ENCODE peak calls at places on chromosome 14, in ten cellular contexts. One of them, this sample, is unnamed.

GRCh38 chr14:21026988-21027315 is 2.1 kb upstream of the NDRG2 start:
- DNase-seq in WTC11: no peak
- DNase-seq in endothelial cell of umbilical vein: no peak
- DNase-seq in WERI-Rb-1: no peak
- DNase-seq in A673: no peak
- DNase-seq in fibroblast of pulmonary artery: no peak
- DNase-seq in Calu3: no peak
- DNase-seq in fibroblast of lung: no peak
- DNase-seq in type B pancreatic cell: no peak
- DNase-seq in D721Med: no peak
- DNase-seq in this sample: no peak

GRCh38 chr14:92108345-92109254 is 2.2 kb upstream of the ATXN3 start:
- DNase-seq in D721Med: no peak
- DNase-seq in fibroblast of pulmonary artery: no peak
- DNase-seq in WTC11: peak
- DNase-seq in endothelial cell of umbilical vein: no peak
- DNase-seq in fibroblast of lung: no peak
- DNase-seq in WERI-Rb-1: no peak
- DNase-seq in type B pancreatic cell: no peak
- DNase-seq in Calu3: no peak
- DNase-seq in A673: peak
- DNase-seq in this sample: no peak

GRCh38 chr14:64680013-64680674 is 24.1 kb upstream of the PLEKHG3 start:
- DNase-seq in Calu3: no peak
- DNase-seq in type B pancreatic cell: no peak
- DNase-seq in WERI-Rb-1: no peak
- DNase-seq in fibroblast of pulmonary artery: no peak
- DNase-seq in D721Med: no peak
- DNase-seq in fibroblast of lung: peak
- DNase-seq in endothelial cell of umbilical vein: no peak
- DNase-seq in WTC11: no peak
- DNase-seq in A673: no peak
- DNase-seq in this sample: no peak

GRCh38 chr14:77965919-77966435 is 166.1 kb downstream of the ADCK1 start:
- DNase-seq in A673: no peak
- DNase-seq in fibroblast of lung: peak
- DNase-seq in endothelial cell of umbilical vein: peak
- DNase-seq in WERI-Rb-1: no peak
- DNase-seq in fibroblast of pulmonary artery: peak
- DNase-seq in D721Med: no peak
- DNase-seq in Calu3: peak
- DNase-seq in WTC11: peak
- DNase-seq in type B pancreatic cell: no peak
- DNase-seq in this sample: peak

GRCh38 chr14:64760146-64760755 is 56.0 kb downstream of the PLEKHG3 start:
- DNase-seq in WERI-Rb-1: peak
- DNase-seq in WTC11: peak
- DNase-seq in Calu3: peak
- DNase-seq in fibroblast of pulmonary artery: peak
- DNase-seq in type B pancreatic cell: no peak
- DNase-seq in fibroblast of lung: peak
- DNase-seq in A673: peak
- DNase-seq in D721Med: peak
- DNase-seq in endothelial cell of umbilical vein: peak
- DNase-seq in this sample: peak

GRCh38 chr14:61559641-61560201 is 135.6 kb upstream of the HIF1A start:
- DNase-seq in type B pancreatic cell: no peak
- DNase-seq in A673: no peak
- DNase-seq in D721Med: no peak
- DNase-seq in WTC11: no peak
- DNase-seq in WERI-Rb-1: no peak
- DNase-seq in fibroblast of pulmonary artery: no peak
- DNase-seq in endothelial cell of umbilical vein: no peak
- DNase-seq in fibroblast of lung: no peak
- DNase-seq in Calu3: peak
- DNase-seq in this sample: no peak

GRCh38 chr14:64388533-64389243 is 535 bp downstream of the MTHFD1 start:
- DNase-seq in WERI-Rb-1: no peak
- DNase-seq in WTC11: peak
- DNase-seq in D721Med: no peak
- DNase-seq in A673: peak
- DNase-seq in type B pancreatic cell: no peak
- DNase-seq in endothelial cell of umbilical vein: no peak
- DNase-seq in Calu3: peak
- DNase-seq in fibroblast of pulmonary artery: peak
- DNase-seq in fibroblast of lung: peak
- DNase-seq in this sample: no peak

GRCh38 chr14:54572316-54572715 is 5.4 kb downstream of the SAMD4A start:
- DNase-seq in type B pancreatic cell: no peak
- DNase-seq in Calu3: peak
- DNase-seq in WTC11: peak
- DNase-seq in D721Med: no peak
- DNase-seq in fibroblast of lung: no peak
- DNase-seq in fibroblast of pulmonary artery: peak
- DNase-seq in endothelial cell of umbilical vein: peak
- DNase-seq in WERI-Rb-1: peak
- DNase-seq in A673: peak
- DNase-seq in this sample: peak

GRCh38 chr14:95409472-95410307 is 90.0 kb upstream of the CLMN start:
- DNase-seq in endothelial cell of umbilical vein: no peak
- DNase-seq in type B pancreatic cell: no peak
- DNase-seq in WERI-Rb-1: no peak
- DNase-seq in WTC11: no peak
- DNase-seq in D721Med: no peak
- DNase-seq in fibroblast of pulmonary artery: no peak
- DNase-seq in fibroblast of lung: no peak
- DNase-seq in A673: no peak
- DNase-seq in Calu3: no peak
- DNase-seq in this sample: no peak

GRCh38 chr14:24369907-24370687 is 2.1 kb downstream of the NFATC4 start:
- DNase-seq in A673: no peak
- DNase-seq in WTC11: no peak
- DNase-seq in WERI-Rb-1: no peak
- DNase-seq in fibroblast of pulmonary artery: no peak
- DNase-seq in endothelial cell of umbilical vein: no peak
- DNase-seq in D721Med: no peak
- DNase-seq in type B pancreatic cell: no peak
- DNase-seq in fibroblast of lung: no peak
- DNase-seq in Calu3: no peak
- DNase-seq in this sample: no peak

GRCh38 chr14:24369463-24369862 is 1.5 kb downstream of the NFATC4 start:
- DNase-seq in endothelial cell of umbilical vein: no peak
- DNase-seq in D721Med: no peak
- DNase-seq in Calu3: no peak
- DNase-seq in WERI-Rb-1: no peak
- DNase-seq in fibroblast of lung: no peak
- DNase-seq in WTC11: peak
- DNase-seq in A673: no peak
- DNase-seq in fibroblast of pulmonary artery: no peak
- DNase-seq in type B pancreatic cell: no peak
- DNase-seq in this sample: no peak

GRCh38 chr14:24367506-24368214 is at the start of gene NFATC4:
- DNase-seq in type B pancreatic cell: peak
- DNase-seq in fibroblast of pulmonary artery: peak
- DNase-seq in Calu3: peak
- DNase-seq in WERI-Rb-1: peak
- DNase-seq in fibroblast of lung: peak
- DNase-seq in WTC11: peak
- DNase-seq in endothelial cell of umbilical vein: peak
- DNase-seq in D721Med: peak
- DNase-seq in A673: peak
- DNase-seq in this sample: peak

GRCh38 chr14:24368215-24368561 is 204 bp downstream of the NFATC4 start:
- DNase-seq in D721Med: no peak
- DNase-seq in Calu3: no peak
- DNase-seq in fibroblast of lung: no peak
- DNase-seq in fibroblast of pulmonary artery: no peak
- DNase-seq in WERI-Rb-1: no peak
- DNase-seq in A673: no peak
- DNase-seq in type B pancreatic cell: peak
- DNase-seq in endothelial cell of umbilical vein: peak
- DNase-seq in WTC11: no peak
- DNase-seq in this sample: peak

GRCh38 chr14:24368562-24369252 is 723 bp downstream of the NFATC4 start:
- DNase-seq in D721Med: peak
- DNase-seq in Calu3: no peak
- DNase-seq in fibroblast of pulmonary artery: peak
- DNase-seq in fibroblast of lung: peak
- DNase-seq in endothelial cell of umbilical vein: peak
- DNase-seq in WERI-Rb-1: peak
- DNase-seq in type B pancreatic cell: peak
- DNase-seq in WTC11: peak
- DNase-seq in A673: peak
- DNase-seq in this sample: peak
- TF ChIP-seq CTCF in D721Med: no peak
- TF ChIP-seq CTCF in Calu3: no peak
- TF ChIP-seq CTCF in fibroblast of pulmonary artery: no peak
- TF ChIP-seq CTCF in fibroblast of lung: no peak
- TF ChIP-seq CTCF in endothelial cell of umbilical vein: no peak
- TF ChIP-seq CTCF in WERI-Rb-1: peak
- TF ChIP-seq CTCF in type B pancreatic cell: peak
- TF ChIP-seq CTCF in WTC11: no peak
- TF ChIP-seq CTCF in A673: no peak
- TF ChIP-seq CTCF in this sample: no peak

GRCh38 chr14:70317969-70318634 is 41.4 kb downstream of the COX16 start:
- DNase-seq in fibroblast of pulmonary artery: peak
- DNase-seq in fibroblast of lung: peak
- DNase-seq in endothelial cell of umbilical vein: peak
- DNase-seq in A673: peak
- DNase-seq in type B pancreatic cell: no peak
- DNase-seq in Calu3: peak
- DNase-seq in WTC11: peak
- DNase-seq in WERI-Rb-1: peak
- DNase-seq in D721Med: no peak
- DNase-seq in this sample: peak
- TF ChIP-seq CTCF in fibroblast of pulmonary artery: peak
- TF ChIP-seq CTCF in fibroblast of lung: peak
- TF ChIP-seq CTCF in endothelial cell of umbilical vein: peak
- TF ChIP-seq CTCF in A673: peak
- TF ChIP-seq CTCF in type B pancreatic cell: peak
- TF ChIP-seq CTCF in Calu3: peak
- TF ChIP-seq CTCF in WTC11: peak
- TF ChIP-seq CTCF in WERI-Rb-1: peak
- TF ChIP-seq CTCF in D721Med: peak
- TF ChIP-seq CTCF in this sample: no peak

DNA sequence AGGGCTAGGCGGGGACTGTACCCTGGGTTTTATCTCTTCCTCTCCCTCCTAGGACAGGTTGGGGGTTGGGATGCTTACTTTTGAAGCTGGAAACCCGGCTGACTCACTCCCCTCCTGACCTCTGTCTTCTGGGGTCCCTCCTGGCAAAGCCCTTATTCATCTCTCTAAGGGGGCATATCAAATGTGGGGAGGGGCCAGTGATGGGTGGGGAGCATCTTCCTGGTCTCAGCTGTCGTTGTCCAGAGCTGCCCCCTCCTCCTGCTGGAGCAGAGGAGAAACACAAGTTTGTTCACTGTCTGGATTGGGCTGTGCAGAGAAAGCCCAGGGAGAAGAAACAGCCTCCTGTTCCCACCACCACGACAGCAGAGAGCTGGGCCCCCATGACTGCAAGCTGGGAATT is 85.8 kb downstream of the TNFAIP2 start:
- DNase-seq in endothelial cell of umbilical vein: no peak
- DNase-seq in A673: no peak
- DNase-seq in fibroblast of lung: no peak
- DNase-seq in Calu3: peak
- DNase-seq in WERI-Rb-1: no peak
- DNase-seq in D721Med: no peak
- DNase-seq in fibroblast of pulmonary artery: no peak
- DNase-seq in type B pancreatic cell: no peak
- DNase-seq in WTC11: no peak
- DNase-seq in this sample: no peak
- TF ChIP-seq CTCF in endothelial cell of umbilical vein: no peak
- TF ChIP-seq CTCF in A673: no peak
- TF ChIP-seq CTCF in fibroblast of lung: peak
- TF ChIP-seq CTCF in Calu3: no peak
- TF ChIP-seq CTCF in WERI-Rb-1: peak
- TF ChIP-seq CTCF in D721Med: no peak
- TF ChIP-seq CTCF in fibroblast of pulmonary artery: peak
- TF ChIP-seq CTCF in type B pancreatic cell: peak
- TF ChIP-seq CTCF in WTC11: no peak
- TF ChIP-seq CTCF in this sample: no peak

GRCh38 chr14:87934185-87934584 is 58.8 kb downstream of the GALC start:
- DNase-seq in Calu3: no peak
- DNase-seq in WTC11: no peak
- DNase-seq in WERI-Rb-1: peak
- DNase-seq in type B pancreatic cell: no peak
- DNase-seq in D721Med: no peak
- DNase-seq in endothelial cell of umbilical vein: no peak
- DNase-seq in fibroblast of pulmonary artery: peak
- DNase-seq in A673: peak
- DNase-seq in fibroblast of lung: peak
- DNase-seq in this sample: no peak
- TF ChIP-seq CTCF in Calu3: no peak
- TF ChIP-seq CTCF in WTC11: no peak
- TF ChIP-seq CTCF in WERI-Rb-1: peak
- TF ChIP-seq CTCF in type B pancreatic cell: no peak
- TF ChIP-seq CTCF in D721Med: peak
- TF ChIP-seq CTCF in endothelial cell of umbilical vein: no peak
- TF ChIP-seq CTCF in fibroblast of pulmonary artery: no peak
- TF ChIP-seq CTCF in A673: no peak
- TF ChIP-seq CTCF in fibroblast of lung: peak
- TF ChIP-seq CTCF in this sample: no peak

DNA sequence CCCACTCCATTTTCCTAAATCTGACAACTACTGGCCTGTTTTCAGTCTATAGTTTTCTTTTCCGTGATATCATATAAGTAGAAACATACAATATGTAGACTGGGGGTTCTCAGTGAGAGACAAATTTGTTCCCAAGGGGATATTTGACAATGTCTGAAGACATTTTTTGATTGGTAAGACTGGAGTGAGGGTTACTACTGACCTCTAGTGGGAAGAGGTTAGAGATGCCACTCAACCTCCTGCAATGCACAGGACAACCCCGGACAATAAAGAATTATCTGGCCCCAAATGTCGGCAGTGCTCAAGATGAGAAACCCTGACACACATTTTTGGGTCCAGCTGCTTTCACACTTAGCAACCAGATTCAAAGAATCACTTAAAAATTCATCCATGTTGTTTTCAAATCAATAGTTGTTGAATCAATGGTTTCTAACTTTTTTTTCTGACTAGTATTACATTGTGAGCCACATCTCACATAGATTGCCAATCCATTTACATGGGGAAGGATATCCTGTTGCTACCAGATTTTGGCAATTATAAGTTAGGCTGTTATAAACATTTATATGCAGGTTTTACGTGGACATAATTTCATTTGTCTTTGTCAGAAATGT is 307.1 kb downstream of the RPL10L start:
- DNase-seq in D721Med: no peak
- DNase-seq in WERI-Rb-1: peak
- DNase-seq in type B pancreatic cell: no peak
- DNase-seq in endothelial cell of umbilical vein: peak
- DNase-seq in fibroblast of pulmonary artery: peak
- DNase-seq in Calu3: peak
- DNase-seq in fibroblast of lung: peak
- DNase-seq in WTC11: no peak
- DNase-seq in A673: peak
- DNase-seq in this sample: peak
- TF ChIP-seq CTCF in D721Med: peak
- TF ChIP-seq CTCF in WERI-Rb-1: peak
- TF ChIP-seq CTCF in type B pancreatic cell: peak
- TF ChIP-seq CTCF in endothelial cell of umbilical vein: peak
- TF ChIP-seq CTCF in fibroblast of pulmonary artery: peak
- TF ChIP-seq CTCF in Calu3: peak
- TF ChIP-seq CTCF in fibroblast of lung: peak
- TF ChIP-seq CTCF in WTC11: peak
- TF ChIP-seq CTCF in A673: peak
- TF ChIP-seq CTCF in this sample: no peak

This sample was measured in GM20000.